ENCODE peak calls at places on chromosomes 12 and 14, in four cellular contexts. One of them, this sample, is unnamed.

GRCh38 chr12:110537605-110538409 is 35.7 kb downstream of the RAD9B start:
- DNase-seq in HepG2: no peak
- DNase-seq in A549: no peak
- DNase-seq in GM12878: no peak
- DNase-seq in this sample: peak; percentile 25

GRCh38 chr14:59630281-59630963 is 53.8 kb upstream of the CCDC175 start:
- DNase-seq in A549: no peak
- DNase-seq in GM12878: no peak
- DNase-seq in HepG2: no peak
- DNase-seq in this sample: no peak

GRCh38 chr12:44763021-44763420 is 113.1 kb downstream of the NELL2 start:
- DNase-seq in HepG2: no peak
- DNase-seq in GM12878: no peak
- DNase-seq in A549: no peak
- DNase-seq in this sample: no peak

GRCh38 chr12:108102363-108102762 is 26.7 kb upstream of the WSCD2 start:
- DNase-seq in GM12878: no peak
- DNase-seq in HepG2: no peak
- DNase-seq in A549: no peak
- DNase-seq in this sample: no peak

GRCh38 chr12:127496255-127496654 is 770.7 kb upstream of the TMEM132C start:
- DNase-seq in HepG2: no peak
- DNase-seq in A549: no peak
- DNase-seq in GM12878: no peak
- DNase-seq in this sample: no peak

GRCh38 chr14:80959448-80960006 is 4.1 kb downstream of the TSHR start:
- DNase-seq in GM12878: peak; percentile 91
- DNase-seq in A549: no peak
- DNase-seq in HepG2: no peak
- DNase-seq in this sample: peak; percentile 15

GRCh38 chr12:119693006-119693405 is 25.1 kb downstream of the PRKAB1 start:
- DNase-seq in GM12878: no peak
- DNase-seq in A549: no peak
- DNase-seq in HepG2: no peak
- DNase-seq in this sample: no peak

GRCh38 chr14:54450535-54450934 is 9.4 kb upstream of the CNIH1 start:
- DNase-seq in GM12878: peak; percentile 42
- DNase-seq in A549: no peak
- DNase-seq in HepG2: no peak
- DNase-seq in this sample: peak; percentile 83

GRCh38 chr14:34220921-34221320 is 241.1 kb downstream of the SPTSSA start:
- DNase-seq in A549: no peak
- DNase-seq in GM12878: peak; percentile 40
- DNase-seq in HepG2: no peak
- DNase-seq in this sample: peak; percentile 2

GRCh38 chr12:79618848-79619404 is 71.8 kb downstream of the PAWR start:
- DNase-seq in A549: no peak
- DNase-seq in HepG2: no peak
- DNase-seq in GM12878: no peak
- DNase-seq in this sample: no peak

GRCh38 chr12:1917172-1918070 is 1.0 kb downstream of the CACNA2D4 start:
- DNase-seq in GM12878: no peak
- DNase-seq in A549: no peak
- DNase-seq in HepG2: no peak
- DNase-seq in this sample: peak; percentile 88

GRCh38 chr14:25090716-25091454 is 40.9 kb upstream of the STXBP6 start:
- DNase-seq in A549: no peak
- DNase-seq in GM12878: no peak
- DNase-seq in HepG2: no peak
- DNase-seq in this sample: no peak

GRCh38 chr12:103884316-103884715 is 43.3 kb upstream of the NT5DC3 start:
- DNase-seq in HepG2: no peak
- DNase-seq in A549: no peak
- DNase-seq in GM12878: no peak
- DNase-seq in this sample: peak; percentile 75

GRCh38 chr12:55931780-55932545 is 1.0 kb downstream of the DGKA start:
- DNase-seq in A549: peak; percentile 44
- DNase-seq in HepG2: no peak
- DNase-seq in GM12878: no peak
- DNase-seq in this sample: peak; percentile 65

GRCh38 chr12:80937391-80938238 is at the start of gene LIN7A:
- DNase-seq in A549: peak; percentile 12
- DNase-seq in HepG2: peak; percentile 18
- DNase-seq in GM12878: no peak
- DNase-seq in this sample: peak; percentile 78

GRCh38 chr12:96177013-96177412 is 17.2 kb upstream of the ELK3 start:
- DNase-seq in HepG2: no peak
- DNase-seq in GM12878: no peak
- DNase-seq in A549: no peak
- DNase-seq in this sample: peak; percentile 87

GRCh38 chr14:63993992-63994391 is 141.2 kb downstream of the SYNE2 start:
- DNase-seq in GM12878: no peak
- DNase-seq in A549: no peak
- DNase-seq in HepG2: no peak
- DNase-seq in this sample: no peak

GRCh38 chr14:105082703-105083102 is 17.5 kb upstream of the GPR132 start:
- DNase-seq in A549: no peak
- DNase-seq in HepG2: no peak
- DNase-seq in GM12878: no peak
- DNase-seq in this sample: no peak

GRCh38 chr12:12327802-12328201 is 22.2 kb downstream of the MANSC1 start:
- DNase-seq in GM12878: peak; percentile 25
- DNase-seq in A549: peak; percentile 55
- DNase-seq in HepG2: peak; percentile 65
- DNase-seq in this sample: peak; percentile 72

GRCh38 chr14:75363570-75364227 is 64.1 kb upstream of the JDP2 start:
- DNase-seq in GM12878: no peak
- DNase-seq in A549: no peak
- DNase-seq in HepG2: no peak
- DNase-seq in this sample: no peak

GRCh38 chr14:30238936-30239335 is 311.3 kb upstream of the PRKD1 start:
- DNase-seq in A549: no peak
- DNase-seq in GM12878: no peak
- DNase-seq in HepG2: no peak
- DNase-seq in this sample: no peak

GRCh38 chr12:93689076-93689834 is 12.1 kb downstream of the CRADD start:
- DNase-seq in HepG2: no peak
- DNase-seq in GM12878: no peak
- DNase-seq in A549: no peak
- DNase-seq in this sample: no peak

GRCh38 chr14:100894416-100894815 is 9.1 kb downstream of the RTL1 start:
- DNase-seq in GM12878: no peak
- DNase-seq in HepG2: no peak
- DNase-seq in A549: no peak
- DNase-seq in this sample: no peak

GRCh38 chr12:52976574-52977071 is 27.7 kb downstream of the KRT18 start:
- DNase-seq in A549: no peak
- DNase-seq in GM12878: no peak
- DNase-seq in HepG2: no peak
- DNase-seq in this sample: no peak

GRCh38 chr14:68819260-68819691 is 26.4 kb upstream of the ZFP36L1 start:
- DNase-seq in HepG2: no peak
- DNase-seq in A549: no peak
- DNase-seq in GM12878: no peak
- DNase-seq in this sample: no peak

GRCh38 chr12:121789800-121790748 is 3.4 kb downstream of the RHOF start:
- DNase-seq in GM12878: peak; percentile 70
- DNase-seq in HepG2: no peak
- DNase-seq in A549: no peak
- DNase-seq in this sample: peak; percentile 99

GRCh38 chr12:6606331-6607131 is 648 bp downstream of the CHD4 start:
- DNase-seq in HepG2: peak; percentile 31
- DNase-seq in GM12878: no peak
- DNase-seq in A549: peak; percentile 62
- DNase-seq in this sample: peak; percentile 78

GRCh38 chr12:64895541-64895940 is 71.1 kb downstream of the TBC1D30 start:
- DNase-seq in A549: no peak
- DNase-seq in HepG2: no peak
- DNase-seq in GM12878: no peak
- DNase-seq in this sample: no peak

GRCh38 chr12:102534899-102535298 is 54.5 kb upstream of the IGF1 start:
- DNase-seq in HepG2: no peak
- DNase-seq in A549: no peak
- DNase-seq in GM12878: no peak
- DNase-seq in this sample: no peak

GRCh38 chr14:72643317-72643801 is 250.5 kb downstream of the DPF3 start:
- DNase-seq in GM12878: no peak
- DNase-seq in HepG2: no peak
- DNase-seq in A549: peak; percentile 67
- DNase-seq in this sample: no peak

GRCh38 chr14:36068777-36069534 is 107.6 kb downstream of the PTCSC3 start:
- DNase-seq in HepG2: no peak
- DNase-seq in A549: no peak
- DNase-seq in GM12878: no peak
- DNase-seq in this sample: no peak

GRCh38 chr14:60514378-60515243 is 5.7 kb downstream of the SIX6 start:
- DNase-seq in HepG2: peak; percentile 41
- DNase-seq in A549: peak; percentile 17
- DNase-seq in GM12878: no peak
- DNase-seq in this sample: no peak

GRCh38 chr14:88791629-88792571 is 853 bp downstream of the EML5 start:
- DNase-seq in A549: peak; percentile 5
- DNase-seq in HepG2: no peak
- DNase-seq in GM12878: no peak
- DNase-seq in this sample: peak; percentile 3

GRCh38 chr14:78606111-78606510 is 435.9 kb downstream of the NRXN3 start:
- DNase-seq in GM12878: no peak
- DNase-seq in HepG2: no peak
- DNase-seq in A549: no peak
- DNase-seq in this sample: no peak

GRCh38 chr14:105055334-105055733 is 9.9 kb downstream of the GPR132 start:
- DNase-seq in HepG2: no peak
- DNase-seq in A549: no peak
- DNase-seq in GM12878: no peak
- DNase-seq in this sample: no peak

GRCh38 chr12:130083002-130083401 is 79.3 kb upstream of the FZD10 start:
- DNase-seq in HepG2: no peak
- DNase-seq in A549: no peak
- DNase-seq in GM12878: no peak
- DNase-seq in this sample: no peak

GRCh38 chr14:44847910-44848309 is 113.8 kb downstream of the KLHL28 start:
- DNase-seq in GM12878: no peak
- DNase-seq in A549: no peak
- DNase-seq in HepG2: no peak
- DNase-seq in this sample: no peak

GRCh38 chr12:3168223-3168770 is 91.1 kb downstream of the TSPAN9 start:
- DNase-seq in A549: no peak
- DNase-seq in HepG2: no peak
- DNase-seq in GM12878: no peak
- DNase-seq in this sample: no peak

DNA sequence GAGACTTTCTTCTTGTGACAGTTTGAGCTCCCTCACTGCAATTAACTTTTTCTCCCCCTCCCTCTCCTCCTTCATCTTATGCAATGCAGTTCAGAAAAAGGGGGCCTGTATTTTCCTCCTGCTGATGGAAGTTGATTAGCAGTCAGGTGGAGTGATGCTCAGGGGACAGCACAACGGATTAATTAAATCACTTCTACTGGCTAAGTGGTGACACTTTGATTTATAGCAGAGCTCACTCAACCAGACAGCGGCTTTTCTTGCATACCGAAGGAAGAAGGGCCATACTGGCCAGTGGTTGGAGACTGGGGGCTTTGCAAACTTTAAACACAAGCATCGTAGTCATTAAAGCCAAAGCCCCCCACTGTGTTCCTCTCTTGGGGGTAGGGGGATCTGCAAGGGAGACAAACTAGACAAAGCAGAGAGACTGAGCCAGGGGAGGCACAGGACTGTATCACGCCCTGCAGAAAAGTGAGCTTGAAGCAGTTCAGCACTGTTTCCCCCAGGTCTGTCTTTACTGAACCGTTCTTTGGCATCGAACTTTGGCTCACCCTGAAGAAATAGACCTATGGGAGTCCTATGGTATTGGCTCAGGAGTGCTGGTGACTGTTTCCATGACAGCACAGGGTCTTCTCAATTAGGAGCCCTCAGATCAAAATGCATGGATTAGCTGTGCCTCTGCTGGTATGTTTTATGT is 47.7 kb downstream of the SPRING1 start:
- DNase-seq in A549: no peak
- DNase-seq in HepG2: no peak
- DNase-seq in GM12878: no peak
- DNase-seq in this sample: no peak
- TF ChIP-seq MYC in A549: no peak
- TF ChIP-seq MYC in HepG2: no peak
- TF ChIP-seq MYC in GM12878: no peak
- TF ChIP-seq MYC in this sample: no peak

GRCh38 chr12:54184024-54184805 is 4.6 kb downstream of the SMUG1 start:
- DNase-seq in HepG2: no peak
- DNase-seq in A549: no peak
- DNase-seq in GM12878: no peak
- DNase-seq in this sample: no peak
- TF ChIP-seq CTCF in HepG2: no peak
- TF ChIP-seq CTCF in A549: no peak
- TF ChIP-seq CTCF in GM12878: no peak
- TF ChIP-seq CTCF in this sample: no peak

GRCh38 chr12:51524386-51524901 is 66.6 kb upstream of the SCN8A start:
- DNase-seq in GM12878: no peak
- DNase-seq in HepG2: no peak
- DNase-seq in A549: no peak
- DNase-seq in this sample: no peak
- TF ChIP-seq MYC in GM12878: no peak
- TF ChIP-seq MYC in HepG2: no peak
- TF ChIP-seq MYC in A549: no peak
- TF ChIP-seq MYC in this sample: no peak

GRCh38 chr14:39880106-39880695 is 448.0 kb upstream of the FBXO33 start:
- DNase-seq in GM12878: no peak
- DNase-seq in A549: no peak
- DNase-seq in HepG2: no peak
- DNase-seq in this sample: no peak
- TF ChIP-seq CTCF in GM12878: no peak
- TF ChIP-seq CTCF in A549: no peak
- TF ChIP-seq CTCF in HepG2: no peak
- TF ChIP-seq CTCF in this sample: no peak

GRCh38 chr12:39359644-39360043 is 83.3 kb downstream of the KIF21A start:
- DNase-seq in A549: no peak
- DNase-seq in GM12878: no peak
- DNase-seq in HepG2: no peak
- DNase-seq in this sample: no peak
- TF ChIP-seq MYC in A549: no peak
- TF ChIP-seq MYC in GM12878: no peak
- TF ChIP-seq MYC in HepG2: no peak
- TF ChIP-seq MYC in this sample: no peak

GRCh38 chr12:73445658-73446324 is 1091.8 kb upstream of the ATXN7L3B start:
- DNase-seq in GM12878: no peak
- DNase-seq in A549: no peak
- DNase-seq in HepG2: no peak
- DNase-seq in this sample: no peak
- TF ChIP-seq CTCF in GM12878: no peak
- TF ChIP-seq CTCF in A549: no peak
- TF ChIP-seq CTCF in HepG2: no peak
- TF ChIP-seq CTCF in this sample: no peak

GRCh38 chr12:42638011-42638410 is 48.5 kb upstream of the PRICKLE1 start:
- DNase-seq in HepG2: no peak
- DNase-seq in GM12878: no peak
- DNase-seq in A549: no peak
- DNase-seq in this sample: no peak
- TF ChIP-seq MYC in HepG2: no peak
- TF ChIP-seq MYC in GM12878: no peak
- TF ChIP-seq MYC in A549: no peak
- TF ChIP-seq MYC in this sample: no peak

This sample was measured in NB4.